ENCODE peak calls at places on chromosomes 5 and 9, in ten cellular contexts. C is suprapubic skin; J is activated CD8-positive, alpha-beta T cell treated with anti-CD3 and anti-CD28 coated beads for 36 hours; S is GM12865; Y is fibroblast of lung; I is IMR-90; R is tibial nerve; T is heart left ventricle; K is heart right ventricle; U is sigmoid colon. N is an unnamed sample.
A peak's percentile ranks its signal among the peaks of the same experiment; 100 is the strongest.

GRCh38 chr5:386432-387341 is 56.3 kb upstream of the EXOC3 start:
- DNase-seq in Y (peak; percentile 51), S (no peak), I (peak; percentile 76), R (no peak), C (peak; percentile 52), T (no peak), J (no peak), K (no peak), U (peak; percentile 34), N (no peak)

GRCh38 chr5:175202461-175203065 is 241.4 kb downstream of the DRD1 start:
- DNase-seq in J (no peak), I (peak; percentile 71), C (no peak), T (no peak), K (no peak), U (no peak), R (no peak), S (no peak), Y (peak; percentile 59), N (no peak)

GRCh38 chr5:137218896-137219295 is 280.2 kb downstream of the SPOCK1 start:
- DNase-seq in C (no peak), U (no peak), S (no peak), K (no peak), I (no peak), T (no peak), R (no peak), Y (no peak), J (no peak), N (no peak)

GRCh38 chr5:111641533-111642230 is 115.3 kb downstream of the NREP start:
- DNase-seq in Y (peak; percentile 82), J (no peak), I (peak; percentile 90), K (no peak), S (no peak), R (no peak), T (no peak), C (no peak), U (no peak), N (no peak)

GRCh38 chr9:118109542-118109941 is 405.3 kb downstream of the TLR4 start:
- DNase-seq in C (no peak), R (no peak), J (no peak), U (no peak), Y (no peak), S (no peak), K (no peak), I (no peak), T (no peak), N (no peak)

GRCh38 chr9:117720066-117720465 is 15.9 kb downstream of the TLR4 start:
- DNase-seq in T (no peak), K (no peak), S (no peak), R (no peak), C (no peak), U (no peak), I (no peak), Y (no peak), J (no peak), N (no peak)

GRCh38 chr5:139379626-139380449 is 3.3 kb downstream of the SLC23A1 start:
- DNase-seq in K (no peak), I (no peak), C (peak; percentile 75), S (no peak), Y (no peak), R (no peak), J (no peak), T (no peak), U (no peak), N (no peak)

GRCh38 chr9:36846621-36847020 is 187.4 kb downstream of the PAX5 start:
- DNase-seq in J (no peak), Y (no peak), K (no peak), R (no peak), T (no peak), C (no peak), I (no peak), U (no peak), S (no peak), N (no peak)

DNA sequence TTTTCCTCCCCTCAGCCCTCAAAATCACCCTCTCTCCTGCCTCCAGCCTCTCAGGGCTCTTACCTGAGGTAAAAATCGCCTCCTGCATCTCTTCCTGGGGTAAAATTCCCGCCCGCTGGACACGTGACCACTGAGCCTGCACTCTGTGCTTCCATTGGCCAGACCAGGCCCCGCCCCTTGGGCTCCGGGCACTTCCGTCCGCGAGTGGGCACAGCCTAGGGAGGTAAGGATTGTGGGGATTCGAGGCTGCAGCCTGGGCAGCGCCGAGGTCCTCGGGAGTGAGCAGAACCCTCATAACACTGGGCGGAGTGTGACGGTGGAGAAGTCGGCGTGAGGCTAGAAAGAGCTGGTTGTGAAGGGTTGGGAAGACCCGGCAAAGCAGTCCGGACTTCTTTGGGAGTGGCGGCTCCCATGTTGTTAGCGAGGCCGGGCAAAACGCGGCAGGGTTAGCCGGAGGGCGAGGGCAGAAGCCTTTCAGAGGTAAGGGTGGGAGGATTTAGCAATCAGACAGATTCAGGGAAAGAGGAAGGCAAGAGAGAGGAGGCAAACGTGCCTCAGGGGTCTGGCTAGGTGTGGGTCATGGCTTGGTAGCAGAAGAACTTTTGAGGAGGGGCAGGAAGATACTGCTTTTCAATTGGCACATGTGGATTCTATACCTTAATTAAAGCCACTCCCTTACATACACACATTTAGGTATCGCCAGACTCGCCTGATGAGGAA is at the start of gene SHOC1:
- DNase-seq in S (no peak), R (no peak), C (no peak), K (no peak), J (no peak), Y (no peak), U (no peak), T (no peak), I (no peak), N (no peak)
- TF ChIP-seq CTCF in S (no peak), R (no peak), C (no peak), K (no peak), J (no peak), Y (no peak), U (no peak), T (no peak), I (no peak), N (no peak)

DNA sequence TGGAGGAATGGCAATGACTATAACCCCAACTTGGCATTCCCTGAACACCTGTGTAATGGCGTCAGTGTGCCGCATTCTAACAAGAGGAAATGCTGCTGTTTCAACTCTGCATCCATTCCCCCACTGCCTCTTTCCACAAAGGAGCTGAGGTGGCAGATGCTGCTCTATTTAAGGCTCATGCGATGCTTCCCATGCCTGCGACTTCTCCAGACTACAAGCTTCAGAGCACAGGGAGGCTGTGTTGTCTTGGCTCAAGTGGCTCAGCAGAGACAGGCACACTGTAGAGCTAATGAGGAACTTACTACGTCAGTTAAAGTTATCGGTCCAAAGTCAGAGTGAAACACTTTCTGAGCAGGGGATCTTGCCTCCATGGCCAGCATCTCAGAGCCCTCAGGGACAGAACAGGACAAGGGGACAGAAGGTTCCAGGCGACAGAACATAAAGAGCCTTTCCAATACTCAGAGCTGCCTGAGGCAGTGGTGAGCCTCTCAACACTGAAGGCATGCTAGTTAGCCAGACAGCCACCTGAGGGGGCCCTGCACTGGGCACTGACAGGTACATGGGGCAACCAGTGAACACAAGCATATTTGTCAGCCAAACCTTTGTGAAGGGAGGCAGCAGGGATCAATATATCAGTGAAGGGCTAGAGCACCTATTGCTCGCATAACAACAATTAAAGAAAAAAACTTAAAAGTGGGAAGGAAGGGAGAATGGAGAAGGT is 21.8 kb downstream of the TNIP1 start:
- DNase-seq in C (no peak), T (no peak), S (no peak), K (no peak), R (no peak), Y (no peak), J (no peak), I (no peak), U (no peak), N (no peak)
- TF ChIP-seq CTCF in C (no peak), T (no peak), S (no peak), K (no peak), R (no peak), Y (no peak), J (no peak), I (no peak), U (no peak), N (no peak)

GRCh38 chr9:133147412-133148271 is 16.1 kb downstream of the GBGT1 start:
- DNase-seq in J (peak; percentile 87), S (peak; percentile 82), C (no peak), R (peak; percentile 91), T (peak; percentile 75), Y (peak; percentile 42), U (peak; percentile 82), I (peak; percentile 32), K (peak; percentile 74), N (peak; percentile 83)

GRCh38 chr9:133151041-133151440 is 12.7 kb downstream of the GBGT1 start:
- DNase-seq in Y (no peak), I (no peak), K (no peak), U (no peak), T (no peak), R (no peak), S (no peak), C (no peak), J (no peak), N (no peak)

GRCh38 chr9:133151601-133152525 is 11.9 kb downstream of the GBGT1 start:
- DNase-seq in S (no peak), I (no peak), J (no peak), T (peak; percentile 34), C (no peak), K (no peak), U (no peak), R (no peak), Y (no peak), N (no peak)

GRCh38 chr9:133148351-133149129 is 15.2 kb downstream of the GBGT1 start:
- DNase-seq in T (peak; percentile 68), U (peak; percentile 88), C (no peak), K (no peak), J (peak; percentile 71), S (peak; percentile 66), I (peak; percentile 38), R (no peak), Y (peak; percentile 20), N (no peak)

GRCh38 chr9:133149130-133150015 is 14.3 kb downstream of the GBGT1 start:
- DNase-seq in C (peak; percentile 93), J (peak; percentile 90), R (peak; percentile 79), K (peak; percentile 88), Y (peak; percentile 83), T (peak; percentile 91), I (peak; percentile 88), U (peak; percentile 96), S (peak; percentile 99), N (peak; percentile 97)
- TF ChIP-seq CTCF in C (no peak), J (peak; percentile 38), R (peak; percentile 69), K (no peak), Y (no peak), T (peak; percentile 26), I (peak; percentile 18), U (peak; percentile 23), S (peak; percentile 41), N (peak; percentile 36)

GRCh38 chr9:26863074-26863473 is 29.5 kb downstream of the CAAP1 start:
- DNase-seq in K (no peak), S (no peak), J (no peak), R (no peak), C (no peak), Y (peak; percentile 20), I (peak; percentile 2), T (no peak), U (no peak), N (no peak)
- TF ChIP-seq CTCF in K (peak; percentile 16), S (no peak), J (peak; percentile 29), R (no peak), C (no peak), Y (peak; percentile 38), I (peak; percentile 28), T (peak; percentile 19), U (no peak), N (no peak)